ENCODE peak calls at places on chromosomes 4 and X, in ten cellular contexts. K is pons; R is stimulated activated CD4-positive, alpha-beta T cell treated with anti-CD3 and anti-CD28 coated beads, Interleukin-1b, Interleukin-23, amount 100 ng/mL, for 24 hours; T is uterus; Q is GM13977; I is NCI-H187 treated with DMSO at 0.1 percent for 48 hours; B is cardiac fibroblast; N is AG09319; E is T-cell; Y is C1 segment of cervical spinal cord. D is an unnamed sample.

GRCh38 chr4:53818112-53818511 is 226.8 kb upstream of the LNX1 start:
- DNase-seq in K (no peak), I (no peak), N (peak), T (peak), Y (no peak), E (no peak), Q (no peak), R (no peak), B (peak), D (no peak)

GRCh38 chrX:45668686-45669443 is 468.2 kb upstream of the DIPK2B start:
- DNase-seq in E (no peak), T (no peak), I (no peak), K (no peak), R (no peak), B (peak), N (peak), Y (no peak), Q (no peak), D (no peak)

GRCh38 chr4:111208970-111209369 is 586.1 kb upstream of the PITX2 start:
- DNase-seq in B (no peak), Q (no peak), K (no peak), T (no peak), N (no peak), E (no peak), I (no peak), R (no peak), Y (no peak), D (no peak)

GRCh38 chr4:83552924-83553323 is 17.0 kb downstream of the GPAT3 start:
- DNase-seq in T (no peak), E (no peak), Y (no peak), K (no peak), R (no peak), B (peak), N (no peak), Q (no peak), I (no peak), D (no peak)

GRCh38 chr4:136768925-136769275 is 763.4 kb downstream of the PCDH18 start:
- DNase-seq in R (no peak), Q (no peak), T (no peak), N (no peak), E (no peak), Y (no peak), K (no peak), B (no peak), I (no peak), D (no peak)

GRCh38 chr4:751676-752075 is 46.0 kb downstream of the PCGF3 start:
- DNase-seq in R (no peak), Q (no peak), E (no peak), N (no peak), Y (peak), I (no peak), T (no peak), B (no peak), K (peak), D (no peak)

GRCh38 chr4:80335554-80336358 is at the start of gene CFAP299:
- DNase-seq in E (peak), K (peak), I (peak), Y (no peak), T (peak), Q (peak), B (peak), R (peak), N (peak), D (peak)

GRCh38 chr4:163393471-163393870 is 49.8 kb downstream of the NPY5R start:
- DNase-seq in T (no peak), B (no peak), Q (no peak), K (no peak), R (no peak), N (no peak), I (no peak), Y (no peak), E (no peak), D (no peak)

GRCh38 chr4:20839957-20840356 is 139.7 kb downstream of the PACRGL start:
- DNase-seq in Y (no peak), N (peak), T (no peak), Q (no peak), K (no peak), B (peak), I (no peak), E (no peak), R (no peak), D (no peak)

GRCh38 chr4:184514121-184514988 is 40.0 kb upstream of the IRF2 start:
- DNase-seq in T (peak), Q (peak), E (no peak), B (peak), N (peak), R (peak), Y (peak), I (no peak), K (peak), D (peak)

GRCh38 chrX:19863237-19864223 is 23.9 kb downstream of the SH3KBP1 start:
- DNase-seq in T (no peak), N (no peak), Y (no peak), B (no peak), R (no peak), K (no peak), I (no peak), Q (no peak), E (no peak), D (peak)

GRCh38 chr4:144579411-144580020 is 66.4 kb upstream of the HHIP start:
- DNase-seq in I (no peak), K (no peak), T (no peak), Y (no peak), Q (no peak), N (no peak), B (peak), R (no peak), E (no peak), D (no peak)

GRCh38 chrX:111662314-111662713 is 18.7 kb upstream of the ALG13 start:
- DNase-seq in E (no peak), Q (no peak), N (no peak), Y (no peak), K (no peak), R (no peak), I (no peak), B (no peak), T (no peak), D (no peak)

GRCh38 chr4:76691767-76692689 is 205.9 kb downstream of the SOWAHB start:
- DNase-seq in E (no peak), K (no peak), Q (no peak), Y (no peak), T (no peak), N (no peak), R (no peak), B (no peak), I (no peak), D (no peak)

GRCh38 chrX:41512394-41512793 is 65.3 kb downstream of the NYX start:
- DNase-seq in E (no peak), K (no peak), T (no peak), N (no peak), B (no peak), Y (no peak), Q (peak), I (no peak), R (no peak), D (peak)

GRCh38 chr4:51943221-51943620 is 76.9 kb downstream of the LRRC66 start:
- DNase-seq in T (no peak), Y (no peak), K (no peak), Q (no peak), R (no peak), E (no peak), B (peak), N (no peak), I (no peak), D (no peak)

GRCh38 chrX:27918799-27919198 is 62.5 kb downstream of the DCAF8L1 start:
- DNase-seq in E (no peak), B (peak), K (no peak), I (no peak), Y (no peak), N (no peak), R (no peak), Q (no peak), T (no peak), D (no peak)

GRCh38 chr4:26779674-26780073 is 81.0 kb upstream of the STIM2 start:
- DNase-seq in B (peak), Q (no peak), K (no peak), T (no peak), E (no peak), I (no peak), R (no peak), Y (no peak), N (peak), D (no peak)

GRCh38 chrX:2848806-2849420 is 20.2 kb downstream of the GYG2 start:
- DNase-seq in R (no peak), Y (no peak), Q (no peak), N (no peak), I (no peak), K (no peak), E (no peak), B (peak), T (no peak), D (no peak)

GRCh38 chr4:41795796-41796195 is 47.3 kb upstream of the PHOX2B start:
- DNase-seq in Y (no peak), Q (no peak), I (no peak), T (no peak), K (no peak), R (no peak), B (no peak), E (no peak), N (no peak), D (no peak)

GRCh38 chrX:11899091-11899490 is 141.1 kb downstream of the MSL3 start:
- DNase-seq in Y (no peak), B (peak), I (no peak), E (no peak), N (no peak), R (no peak), Q (no peak), K (no peak), T (no peak), D (no peak)

GRCh38 chrX:125132274-125132673 is 187.4 kb upstream of the TEX13C start:
- DNase-seq in K (peak), B (no peak), R (no peak), N (no peak), Y (no peak), T (no peak), E (no peak), Q (peak), I (no peak), D (no peak)

GRCh38 chr4:11566440-11567022 is 137.8 kb upstream of the HS3ST1 start:
- DNase-seq in K (peak), B (peak), Q (no peak), Y (no peak), I (no peak), N (no peak), R (no peak), E (no peak), T (no peak), D (no peak)

GRCh38 chr4:166625018-166625637 is 609.2 kb downstream of the SPOCK3 start:
- DNase-seq in I (no peak), Q (no peak), R (no peak), T (no peak), N (no peak), Y (no peak), K (no peak), E (no peak), B (no peak), D (no peak)

GRCh38 chr4:168574581-168575295 is 77.9 kb downstream of the PALLD start:
- DNase-seq in Y (no peak), I (no peak), E (no peak), B (no peak), T (no peak), N (no peak), K (no peak), R (no peak), Q (no peak), D (no peak)

GRCh38 chr4:148852092-148852699 is 410.0 kb upstream of the NR3C2 start:
- DNase-seq in B (peak), Q (no peak), E (no peak), K (no peak), T (no peak), R (no peak), N (no peak), Y (no peak), I (no peak), D (no peak)

GRCh38 chr4:113678651-113679050 is 82.9 kb downstream of the CAMK2D start:
- DNase-seq in Y (no peak), K (no peak), E (no peak), N (no peak), B (peak), T (no peak), Q (no peak), R (no peak), I (no peak), D (no peak)

GRCh38 chrX:151359931-151360871 is 36.8 kb upstream of the VMA21 start:
- DNase-seq in R (peak), B (peak), Y (no peak), I (no peak), K (peak), Q (peak), N (no peak), E (peak), T (no peak), D (no peak)

GRCh38 chr4:71558248-71558647 is 219.4 kb downstream of the SLC4A4 start:
- DNase-seq in K (no peak), R (no peak), T (no peak), E (no peak), Q (peak), N (no peak), B (no peak), Y (no peak), I (no peak), D (no peak)

GRCh38 chr4:86441175-86441960 is 81.5 kb upstream of the MAPK10 start:
- DNase-seq in K (peak), B (no peak), Q (peak), N (no peak), R (no peak), I (no peak), T (no peak), E (no peak), Y (no peak), D (no peak)

GRCh38 chr4:54089875-54090274 is 10.1 kb upstream of the GSX2 start:
- DNase-seq in N (no peak), T (no peak), R (no peak), I (no peak), Y (no peak), K (no peak), E (no peak), B (no peak), Q (no peak), D (no peak)

GRCh38 chr4:182023469-182023868 is 219.7 kb upstream of the TENM3 start:
- DNase-seq in Q (no peak), R (no peak), N (no peak), B (no peak), K (no peak), I (peak), Y (no peak), E (no peak), T (no peak), D (no peak)

GRCh38 chr4:151409470-151410313 is 716 bp downstream of the FHIP1A start:
- DNase-seq in K (no peak), R (no peak), N (no peak), Q (no peak), E (no peak), T (peak), Y (no peak), I (no peak), B (peak), D (no peak)

GRCh38 chr4:100841911-100842310 is 324.1 kb upstream of the EMCN start:
- DNase-seq in R (no peak), E (no peak), Q (no peak), I (no peak), K (no peak), B (no peak), T (no peak), Y (no peak), N (no peak), D (no peak)